ENCODE peak calls at places on chromosomes 12 and 14, in six cellular contexts. J is AG04449; N is fibroblast of lung; W is foreskin fibroblast; K is retinal pigment epithelial cell; E is naive thymus-derived CD4-positive, alpha-beta T cell. V is an unnamed sample.

GRCh38 chr14:78758333-78758732 is 588.2 kb downstream of the NRXN3 start:
- DNase-seq in E (no peak), N (peak; percentile 1), J (no peak), W (no peak), K (no peak), V (peak; percentile 37)

GRCh38 chr14:68312884-68313725 is 479.8 kb downstream of the ZFP36L1 start:
- DNase-seq in W (no peak), N (no peak), K (no peak), E (no peak), J (no peak), V (no peak)

GRCh38 chr14:65927871-65928270 is 515.3 kb downstream of the FUT8 start:
- DNase-seq in W (no peak), N (no peak), E (peak; percentile 32), J (no peak), K (no peak), V (peak; percentile 71)

GRCh38 chr12:76523408-76523807 is 36.2 kb downstream of the OSBPL8 start:
- DNase-seq in E (no peak), N (no peak), K (no peak), J (no peak), W (no peak), V (no peak)

GRCh38 chr12:50611021-50611420 is 106.2 kb downstream of the DIP2B start:
- DNase-seq in E (no peak), K (no peak), N (no peak), J (no peak), W (no peak), V (no peak)

GRCh38 chr14:22221508-22221907 is 367.5 kb downstream of the DAD1 start:
- DNase-seq in E (peak; percentile 6), J (no peak), K (no peak), N (peak; percentile 19), W (no peak), V (no peak)

GRCh38 chr14:73428354-73428824 is 30.0 kb downstream of the NUMB start:
- DNase-seq in K (peak; percentile 27), N (no peak), J (no peak), E (no peak), W (no peak), V (no peak)

GRCh38 chr14:74604896-74605295 is 7.1 kb downstream of the LTBP2 start:
- DNase-seq in J (no peak), W (peak; percentile 64), K (no peak), N (peak; percentile 48), E (no peak), V (no peak)

GRCh38 chr12:50257226-50258166 is 25.8 kb downstream of the LIMA1 start:
- DNase-seq in E (no peak), W (peak; percentile 44), N (peak; percentile 78), K (no peak), J (no peak), V (no peak)

GRCh38 chr14:37275963-37276362 is 78.2 kb downstream of the MIPOL1 start:
- DNase-seq in J (no peak), E (no peak), W (no peak), K (no peak), N (no peak), V (no peak)

GRCh38 chr14:20002319-20002718 is 356 bp downstream of the OR4Q2 start:
- DNase-seq in E (no peak), K (no peak), J (no peak), W (no peak), N (no peak), V (no peak)

GRCh38 chr14:30193791-30194407 is 266.3 kb upstream of the PRKD1 start:
- DNase-seq in J (peak; percentile 84), E (no peak), K (no peak), N (peak; percentile 94), W (peak; percentile 88), V (no peak)

GRCh38 chr14:43168374-43168925 is 1338.6 kb downstream of the FSCB start:
- DNase-seq in E (no peak), W (no peak), K (no peak), J (no peak), N (no peak), V (no peak)

GRCh38 chr12:58314610-58315009 is 373.2 kb downstream of the ATP23 start:
- DNase-seq in N (peak; percentile 63), K (no peak), E (no peak), W (peak; percentile 69), J (no peak), V (no peak)

GRCh38 chr14:60090864-60091519 is 731 bp upstream of the PCNX4 start:
- DNase-seq in K (peak; percentile 60), E (peak; percentile 33), W (peak; percentile 68), N (peak; percentile 89), J (no peak), V (peak; percentile 37)

GRCh38 chr14:24051162-24051788 is 534 bp upstream of the CARMIL3 start:
- DNase-seq in E (no peak), N (no peak), W (no peak), K (no peak), J (no peak), V (no peak)

GRCh38 chr12:13945641-13946040 is 35.8 kb downstream of the GRIN2B start:
- DNase-seq in J (no peak), E (no peak), K (no peak), N (no peak), W (no peak), V (no peak)

GRCh38 chr12:6827437-6827894 is 741 bp upstream of the P3H3 start:
- DNase-seq in E (no peak), J (no peak), W (peak; percentile 82), K (no peak), N (peak; percentile 83), V (peak; percentile 66)

GRCh38 chr14:104954746-104955395 is 23.3 kb downstream of the AHNAK2 start:
- DNase-seq in W (no peak), K (no peak), J (no peak), E (no peak), N (no peak), V (no peak)

GRCh38 chr12:32399373-32400113 is at the start of gene FGD4:
- DNase-seq in W (peak; percentile 66), N (peak; percentile 75), J (no peak), K (peak; percentile 47), E (peak; percentile 16), V (peak; percentile 39)

GRCh38 chr12:90013409-90013808 is 304.8 kb upstream of the ATP2B1 start:
- DNase-seq in K (no peak), E (no peak), N (peak; percentile 32), W (no peak), J (no peak), V (no peak)

GRCh38 chr14:67526676-67527459 is 6.2 kb upstream of the PLEKHH1 start:
- DNase-seq in E (no peak), K (no peak), N (peak; percentile 53), W (no peak), J (no peak), V (peak; percentile 42)

GRCh38 chr12:132601171-132601883 is 9.1 kb downstream of the LRCOL1 start:
- DNase-seq in W (no peak), N (no peak), J (no peak), K (no peak), E (no peak), V (no peak)

GRCh38 chr12:132597333-132598283 is 12.8 kb downstream of the LRCOL1 start:
- DNase-seq in J (no peak), N (peak; percentile 62), E (no peak), K (peak; percentile 5), W (peak; percentile 61), V (peak; percentile 27)

GRCh38 chr12:132603240-132604107 is 6.9 kb downstream of the LRCOL1 start:
- DNase-seq in E (no peak), W (no peak), J (no peak), K (no peak), N (no peak), V (no peak)

GRCh38 chr12:132602578-132603239 is 7.7 kb downstream of the LRCOL1 start:
- DNase-seq in J (no peak), N (no peak), K (no peak), E (no peak), W (no peak), V (no peak)

DNA sequence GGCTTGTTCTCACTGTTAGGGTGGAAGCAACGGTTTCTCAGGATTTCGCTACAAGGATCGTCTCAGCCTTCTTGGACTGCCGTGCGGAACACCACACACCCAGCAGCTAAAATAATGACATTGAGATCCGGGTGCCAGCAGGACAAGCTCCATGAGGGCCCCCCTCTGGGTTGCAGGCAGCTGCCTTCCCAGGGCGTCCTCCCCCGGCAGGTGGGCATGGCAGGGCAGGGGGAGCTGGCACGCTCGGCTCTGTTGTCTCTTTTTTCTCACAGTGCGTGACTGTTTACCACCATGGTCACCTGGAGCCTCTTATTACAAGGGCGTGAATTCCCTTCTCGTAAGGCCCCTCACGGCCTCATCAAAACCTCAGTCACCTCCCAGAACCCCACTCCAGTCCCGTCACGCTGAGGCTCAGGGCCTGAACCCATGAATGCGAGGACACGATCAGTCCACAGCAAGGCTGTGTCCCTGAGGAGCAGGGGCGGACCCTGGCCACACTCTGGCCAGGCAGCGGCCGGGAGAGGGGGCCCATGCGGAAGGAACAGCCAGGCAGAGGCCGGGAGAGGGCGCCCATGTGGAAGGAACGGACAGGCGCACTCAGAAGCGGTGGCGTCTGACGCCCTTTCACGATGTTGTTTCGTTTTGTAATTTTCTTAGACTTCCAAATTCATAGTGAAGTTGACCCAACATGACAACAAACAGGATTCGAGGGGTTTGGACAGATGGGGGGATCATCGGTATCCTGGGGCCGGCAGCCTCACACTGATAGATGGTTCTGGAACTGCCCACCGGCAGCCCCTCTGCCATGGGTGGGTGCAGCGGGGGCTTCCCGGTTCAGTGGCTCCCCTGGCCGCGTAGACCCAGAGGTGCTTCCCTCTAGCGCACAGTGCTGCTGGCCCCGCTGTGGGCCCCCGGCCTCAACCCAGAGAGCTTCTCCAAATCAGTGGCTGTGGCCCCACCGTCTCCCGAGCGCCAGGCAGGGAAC is 10.0 kb downstream of the LRCOL1 start:
- DNase-seq in W (peak; percentile 65), E (no peak), N (peak; percentile 73), J (no peak), K (peak; percentile 11), V (no peak)
- H3K4me3 ChIP-seq in W (peak overlapping the region; percentile 59), E (peak overlapping the region; percentile 48), N (peak overlapping the region; percentile 41), J (peak overlapping the region; percentile 54), K (peak overlapping the region; percentile 32), V (no peak overlapping the region)

DNA sequence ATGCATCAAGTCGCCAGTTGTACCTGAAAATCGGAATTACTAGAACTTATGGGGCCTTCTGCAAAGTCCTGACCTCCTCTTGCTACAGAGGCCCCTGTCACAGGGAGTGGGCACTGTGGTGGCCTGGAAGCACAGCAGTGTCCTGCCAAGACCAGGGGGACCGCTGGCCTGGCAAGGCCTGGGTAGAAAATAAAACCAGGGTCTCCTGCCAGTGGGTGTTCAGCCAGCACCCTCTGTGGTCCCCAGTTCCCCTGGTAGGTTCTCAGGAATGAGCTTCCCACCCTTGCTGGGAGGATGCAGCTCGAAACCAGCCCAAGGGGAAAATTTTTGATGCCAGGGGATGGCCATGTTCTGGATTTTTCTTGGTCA is 43.9 kb downstream of the RIN3 start:
- DNase-seq in N (no peak), E (no peak), K (no peak), W (no peak), J (no peak), V (no peak)
- H3K4me3 ChIP-seq in N (no peak overlapping the region), E (no peak overlapping the region), K (no peak overlapping the region), W (no peak overlapping the region), J (no peak overlapping the region), V (no peak overlapping the region)

DNA sequence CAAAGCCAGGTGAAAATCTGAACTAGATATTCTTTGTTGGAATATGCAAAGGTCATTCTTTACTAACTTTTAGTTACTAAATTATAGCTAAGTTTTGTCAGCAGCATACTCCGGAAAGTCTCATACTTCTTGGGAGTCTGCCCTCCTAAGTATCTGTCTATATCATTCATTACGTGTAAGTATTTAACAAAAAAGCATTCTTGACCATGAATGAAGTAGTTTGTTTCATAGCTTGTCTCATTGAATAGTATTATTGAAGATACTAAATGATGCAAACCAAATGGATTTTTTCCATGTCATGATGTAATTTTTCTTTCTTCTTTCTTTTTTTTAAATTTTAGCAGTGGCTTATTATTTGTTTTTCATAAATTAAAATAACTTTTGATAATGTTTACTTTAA is 9.8 kb upstream of the SPX start:
- DNase-seq in J (no peak), K (no peak), N (no peak), W (no peak), E (no peak), V (no peak)
- H3K4me3 ChIP-seq in J (no peak overlapping the region), K (no peak overlapping the region), N (no peak overlapping the region), W (no peak overlapping the region), E (no peak overlapping the region), V (no peak overlapping the region)

GRCh38 chr12:121861549-121862254 is 3.0 kb upstream of the HPD start:
- DNase-seq in K (peak; percentile 86), N (peak; percentile 57), E (no peak), J (no peak), W (peak; percentile 55), V (no peak)
- H3K4me3 ChIP-seq in K (peak overlapping the region; percentile 7), N (peak overlapping the region; percentile 17), E (no peak overlapping the region), J (peak overlapping the region; percentile 10), W (peak overlapping the region; percentile 45), V (no peak overlapping the region)